ENCODE peak calls at places on chromosomes 13 and 19, in eight cellular contexts. T is spleen, O is tibial artery, R is psoas muscle, J is heart right ventricle, Z is IMR-90, M is lung, S is transverse colon. N is an unnamed sample.
A peak's percentile ranks its signal among the peaks of the same experiment; 100 is the strongest.

GRCh38 chr19:39399684-39400465 is 6.8 kb upstream of the ZFP36 start:
- DNase-seq in T (no peak), O (no peak), R (no peak), J (no peak), Z (no peak), M (no peak), S (no peak), N (no peak)

GRCh38 chr13:112454648-112455334 is 78.6 kb downstream of the SPACA7 start:
- DNase-seq in T (no peak), O (no peak), R (no peak), J (no peak), Z (no peak), M (no peak), S (no peak), N (no peak)

GRCh38 chr13:113495494-113496251 is 5.2 kb upstream of the DCUN1D2 start:
- DNase-seq in T (no peak), O (no peak), R (no peak), J (no peak), Z (peak; percentile 41), M (no peak), S (no peak), N (no peak)

GRCh38 chr13:21739771-21740170 is 68.9 kb downstream of the FGF9 start:
- DNase-seq in T (no peak), O (no peak), R (no peak), J (no peak), Z (peak; percentile 11), M (no peak), S (no peak), N (no peak)

GRCh38 chr13:20121154-20121515 is 39.7 kb downstream of the GJA3 start:
- DNase-seq in T (no peak), O (no peak), R (no peak), J (no peak), Z (no peak), M (no peak), S (no peak), N (no peak)

GRCh38 chr13:48486362-48486761 is 46.5 kb downstream of the RCBTB2 start:
- DNase-seq in T (no peak), O (no peak), R (no peak), J (no peak), Z (no peak), M (no peak), S (no peak), N (no peak)

GRCh38 chr19:51123381-51124186 is 1.1 kb upstream of the SIGLEC9 start:
- DNase-seq in T (peak; percentile 85), O (no peak), R (no peak), J (no peak), Z (no peak), M (peak; percentile 59), S (peak; percentile 26), N (no peak)

GRCh38 chr13:27006519-27007161 is 165.0 kb downstream of the USP12 start:
- DNase-seq in T (peak; percentile 75), O (no peak), R (no peak), J (no peak), Z (peak; percentile 12), M (peak; percentile 44), S (peak; percentile 55), N (peak; percentile 12)

GRCh38 chr13:66530686-66531085 is 699.5 kb downstream of the PCDH9 start:
- DNase-seq in T (no peak), O (no peak), R (no peak), J (no peak), Z (no peak), M (no peak), S (no peak), N (no peak)

GRCh38 chr13:89454736-89455135 is 1783.6 kb downstream of the SLITRK5 start:
- DNase-seq in T (no peak), O (no peak), R (no peak), J (no peak), Z (no peak), M (no peak), S (no peak), N (no peak)

GRCh38 chr13:77909827-77910226 is 8.8 kb downstream of the EDNRB start:
- DNase-seq in T (no peak), O (no peak), R (no peak), J (no peak), Z (no peak), M (no peak), S (no peak), N (no peak)

GRCh38 chr19:17312481-17313113 is 3.2 kb downstream of the DDA1 start:
- DNase-seq in T (no peak), O (no peak), R (no peak), J (no peak), Z (no peak), M (no peak), S (no peak), N (no peak)

GRCh38 chr13:102235689-102236088 is 166.2 kb downstream of the FGF14 start:
- DNase-seq in T (no peak), O (no peak), R (no peak), J (no peak), Z (no peak), M (no peak), S (no peak), N (no peak)

GRCh38 chr13:48161530-48162179 is 66.8 kb upstream of the MED4 start:
- DNase-seq in T (peak; percentile 88), O (peak; percentile 80), R (peak; percentile 29), J (peak; percentile 57), Z (no peak), M (peak; percentile 60), S (peak; percentile 26), N (no peak)

GRCh38 chr19:34118879-34119748 is 53.2 kb upstream of the LSM14A start:
- DNase-seq in T (no peak), O (no peak), R (no peak), J (no peak), Z (no peak), M (no peak), S (no peak), N (no peak)

GRCh38 chr13:66853559-66853958 is 376.6 kb downstream of the PCDH9 start:
- DNase-seq in T (no peak), O (no peak), R (no peak), J (no peak), Z (no peak), M (no peak), S (no peak), N (no peak)

GRCh38 chr13:94860981-94861407 is 148.6 kb upstream of the SOX21 start:
- DNase-seq in T (no peak), O (no peak), R (no peak), J (no peak), Z (peak; percentile 13), M (no peak), S (no peak), N (peak; percentile 6)

GRCh38 chr19:5839312-5840017 is at the start of gene FUT6:
- DNase-seq in T (no peak), O (no peak), R (no peak), J (no peak), Z (no peak), M (no peak), S (peak; percentile 61), N (no peak)

GRCh38 chr19:40216013-40216776 is 2.0 kb downstream of the TTC9B start:
- DNase-seq in T (no peak), O (no peak), R (no peak), J (no peak), Z (no peak), M (no peak), S (no peak), N (no peak)

GRCh38 chr13:21668665-21669599 is 1.9 kb upstream of the FGF9 start:
- DNase-seq in T (peak; percentile 80), O (peak; percentile 68), R (peak; percentile 41), J (no peak), Z (peak; percentile 69), M (no peak), S (peak; percentile 47), N (peak; percentile 7)

GRCh38 chr19:397941-398706 is 10.8 kb downstream of the C2CD4C start:
- DNase-seq in T (no peak), O (no peak), R (no peak), J (no peak), Z (no peak), M (no peak), S (no peak), N (no peak)

GRCh38 chr13:91513790-91514189 is 115.4 kb downstream of the GPC5 start:
- DNase-seq in T (no peak), O (no peak), R (no peak), J (no peak), Z (no peak), M (no peak), S (no peak), N (no peak)

GRCh38 chr13:23876265-23876664 is 12.9 kb downstream of the MIPEP start:
- DNase-seq in T (no peak), O (no peak), R (no peak), J (no peak), Z (peak; percentile 23), M (no peak), S (peak; percentile 24), N (no peak)
- TF ChIP-seq CTCF in T (peak; percentile 13), O (no peak), R (peak; percentile 40), J (peak; percentile 21), Z (peak; percentile 49), M (no peak), S (peak; percentile 47), N (peak; percentile 74)

DNA sequence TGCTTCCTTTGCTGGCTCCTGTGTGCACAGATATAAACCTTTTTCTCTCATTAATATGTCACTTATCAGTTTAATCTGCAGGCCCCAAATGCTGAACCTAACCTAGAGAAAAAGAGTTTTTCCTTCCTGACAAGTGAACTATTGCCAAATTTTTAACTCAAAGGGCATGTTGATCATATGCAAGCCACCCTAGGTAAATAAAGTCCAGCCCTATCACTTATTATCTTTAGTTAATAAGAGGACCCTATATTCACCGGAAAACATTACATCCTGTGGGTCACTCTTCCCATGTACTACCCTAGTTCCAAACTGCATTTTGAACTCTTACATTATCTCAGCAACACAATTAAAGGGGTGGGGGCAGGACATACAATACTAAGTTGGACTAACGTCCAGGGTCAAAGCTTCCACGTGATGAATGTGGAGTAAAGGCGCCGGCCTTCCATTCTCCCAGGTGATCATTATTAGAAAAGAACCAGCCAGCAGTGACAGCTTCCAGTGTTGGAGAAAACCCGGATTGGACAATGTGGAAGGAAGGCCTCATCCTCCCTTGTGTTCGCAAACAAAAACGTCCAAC is 86.6 kb downstream of the STK24 start:
- DNase-seq in T (no peak), O (no peak), R (no peak), J (no peak), Z (no peak), M (no peak), S (no peak), N (no peak)
- H3K27ac ChIP-seq in T (peak overlapping the region; percentile 53), O (no peak overlapping the region), R (no peak overlapping the region), J (no peak overlapping the region), Z (no peak overlapping the region), M (peak overlapping the region; percentile 24), S (peak overlapping the region; percentile 13), N (no peak overlapping the region)

DNA sequence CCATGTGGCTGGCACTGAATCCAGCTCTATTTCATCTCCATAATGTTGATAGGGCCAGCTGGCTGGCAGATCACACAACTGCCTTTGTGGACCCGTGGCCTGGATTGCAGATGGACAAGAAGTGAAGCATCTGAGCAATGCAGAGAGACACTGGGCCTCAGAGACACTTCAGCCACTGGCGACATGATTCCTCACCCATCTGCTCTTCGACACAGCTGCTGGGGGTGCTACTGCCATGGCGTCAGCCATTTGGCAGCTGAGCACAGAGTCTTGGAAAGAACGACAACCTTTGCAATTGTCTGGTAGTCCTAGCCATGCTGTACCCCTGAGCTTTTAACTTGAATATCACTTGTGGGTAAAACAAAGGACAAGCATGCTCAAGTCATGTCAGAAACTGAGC is 79.4 kb upstream of the MYO16 start:
- DNase-seq in T (no peak), O (no peak), R (no peak), J (no peak), Z (no peak), M (no peak), S (no peak), N (no peak)
- TF ChIP-seq CTCF in T (no peak), O (no peak), R (no peak), J (no peak), Z (no peak), M (no peak), S (no peak), N (no peak)

GRCh38 chr13:111165611-111166010 is 50.5 kb downstream of the ARHGEF7 start:
- DNase-seq in T (no peak), O (no peak), R (no peak), J (no peak), Z (no peak), M (no peak), S (no peak), N (no peak)
- H3K27ac ChIP-seq in T (no peak overlapping the region), O (peak overlapping the region; percentile 2), R (peak overlapping the region; percentile 86), J (no peak overlapping the region), Z (no peak overlapping the region), M (no peak overlapping the region), S (no peak overlapping the region), N (no peak overlapping the region)

N was measured in brain microvascular endothelial cell.